ENCODE peak calls at places on chromosomes 13 and 19, in four cellular contexts. One of them, this sample, is unnamed.

GRCh38 chr19:36423925-36424324 is 5.5 kb upstream of the ZFP82 start:
- DNase-seq in GM12865: no peak
- DNase-seq in fibroblast of lung: no peak
- DNase-seq in prostate gland: no peak
- DNase-seq in this sample: no peak

GRCh38 chr13:21663197-21663596 is 7.7 kb upstream of the FGF9 start:
- DNase-seq in GM12865: no peak
- DNase-seq in prostate gland: no peak
- DNase-seq in fibroblast of lung: no peak
- DNase-seq in this sample: peak

GRCh38 chr19:2962018-2962670 is 15.2 kb upstream of the TLE6 start:
- DNase-seq in GM12865: peak
- DNase-seq in prostate gland: peak
- DNase-seq in fibroblast of lung: peak
- DNase-seq in this sample: peak

GRCh38 chr13:90640976-90641375 is 706.5 kb upstream of the MIR17HG start:
- DNase-seq in GM12865: no peak
- DNase-seq in prostate gland: no peak
- DNase-seq in fibroblast of lung: peak
- DNase-seq in this sample: peak

GRCh38 chr19:34291235-34291634 is 36.9 kb downstream of the GARRE1 start:
- DNase-seq in GM12865: no peak
- DNase-seq in fibroblast of lung: no peak
- DNase-seq in prostate gland: no peak
- DNase-seq in this sample: no peak

GRCh38 chr19:13299838-13300237 is 149.6 kb downstream of the IER2 start:
- DNase-seq in fibroblast of lung: no peak
- DNase-seq in prostate gland: no peak
- DNase-seq in GM12865: no peak
- DNase-seq in this sample: no peak

GRCh38 chr13:77584111-77584510 is 48.6 kb downstream of the SCEL start:
- DNase-seq in prostate gland: peak
- DNase-seq in fibroblast of lung: no peak
- DNase-seq in GM12865: no peak
- DNase-seq in this sample: no peak

GRCh38 chr19:3178377-3178972 is at the start of gene S1PR4:
- DNase-seq in prostate gland: no peak
- DNase-seq in fibroblast of lung: no peak
- DNase-seq in GM12865: peak
- DNase-seq in this sample: no peak

GRCh38 chr13:105936816-105937215 is 598.6 kb downstream of the EFNB2 start:
- DNase-seq in GM12865: no peak
- DNase-seq in fibroblast of lung: no peak
- DNase-seq in prostate gland: no peak
- DNase-seq in this sample: no peak

GRCh38 chr13:90750021-90750420 is 597.5 kb upstream of the MIR17HG start:
- DNase-seq in prostate gland: no peak
- DNase-seq in fibroblast of lung: no peak
- DNase-seq in GM12865: no peak
- DNase-seq in this sample: no peak

GRCh38 chr19:12194827-12195500 is 32.1 kb downstream of the ZNF136 start:
- DNase-seq in GM12865: no peak
- DNase-seq in fibroblast of lung: peak
- DNase-seq in prostate gland: peak
- DNase-seq in this sample: peak

GRCh38 chr19:9498183-9498902 is at the start of gene ZNF560:
- DNase-seq in fibroblast of lung: peak
- DNase-seq in GM12865: no peak
- DNase-seq in prostate gland: no peak
- DNase-seq in this sample: no peak

GRCh38 chr13:97108535-97108910 is 113.6 kb upstream of the MBNL2 start:
- DNase-seq in prostate gland: no peak
- DNase-seq in fibroblast of lung: peak
- DNase-seq in GM12865: no peak
- DNase-seq in this sample: no peak

GRCh38 chr13:76884571-76885202 is 1.5 kb downstream of the KCTD12 start:
- DNase-seq in fibroblast of lung: peak
- DNase-seq in GM12865: peak
- DNase-seq in prostate gland: no peak
- DNase-seq in this sample: peak

GRCh38 chr13:82713681-82714405 is 1168.4 kb downstream of the SLITRK1 start:
- DNase-seq in prostate gland: no peak
- DNase-seq in fibroblast of lung: peak
- DNase-seq in GM12865: no peak
- DNase-seq in this sample: no peak

GRCh38 chr19:48807590-48808308 is 3.1 kb downstream of the BCAT2 start:
- DNase-seq in fibroblast of lung: no peak
- DNase-seq in GM12865: no peak
- DNase-seq in prostate gland: no peak
- DNase-seq in this sample: no peak

GRCh38 chr19:51614789-51615188 is 15.4 kb downstream of the SIGLEC5 start:
- DNase-seq in fibroblast of lung: no peak
- DNase-seq in prostate gland: no peak
- DNase-seq in GM12865: no peak
- DNase-seq in this sample: no peak

GRCh38 chr19:15291089-15291488 is 41.2 kb downstream of the BRD4 start:
- DNase-seq in prostate gland: no peak
- DNase-seq in fibroblast of lung: no peak
- DNase-seq in GM12865: no peak
- DNase-seq in this sample: no peak

GRCh38 chr13:35712907-35713685 is 236.6 kb upstream of the MAB21L1 start:
- DNase-seq in prostate gland: no peak
- DNase-seq in fibroblast of lung: peak
- DNase-seq in GM12865: no peak
- DNase-seq in this sample: peak

GRCh38 chr13:93727301-93728141 is 500.9 kb downstream of the GPC6 start:
- DNase-seq in prostate gland: no peak
- DNase-seq in fibroblast of lung: peak
- DNase-seq in GM12865: no peak
- DNase-seq in this sample: no peak

GRCh38 chr13:96636310-96636709 is 358.0 kb downstream of the OXGR1 start:
- DNase-seq in prostate gland: no peak
- DNase-seq in GM12865: no peak
- DNase-seq in fibroblast of lung: no peak
- DNase-seq in this sample: peak

GRCh38 chr13:78652651-78653050 is 6.3 kb downstream of the OBI1 start:
- DNase-seq in GM12865: no peak
- DNase-seq in fibroblast of lung: no peak
- DNase-seq in prostate gland: no peak
- DNase-seq in this sample: no peak

GRCh38 chr19:919157-920050 is 2.3 kb downstream of the KISS1R start:
- DNase-seq in prostate gland: no peak
- DNase-seq in GM12865: peak
- DNase-seq in fibroblast of lung: no peak
- DNase-seq in this sample: peak

GRCh38 chr19:18597809-18598660 is 8.6 kb downstream of the CRLF1 start:
- DNase-seq in GM12865: no peak
- DNase-seq in fibroblast of lung: no peak
- DNase-seq in prostate gland: no peak
- DNase-seq in this sample: no peak

GRCh38 chr19:55209430-55210119 is at the start of gene PTPRH:
- DNase-seq in fibroblast of lung: no peak
- DNase-seq in GM12865: no peak
- DNase-seq in prostate gland: no peak
- DNase-seq in this sample: no peak

GRCh38 chr19:33134571-33135041 is 2.7 kb downstream of the WDR88 start:
- DNase-seq in GM12865: no peak
- DNase-seq in fibroblast of lung: no peak
- DNase-seq in prostate gland: no peak
- DNase-seq in this sample: no peak

GRCh38 chr19:19406878-19407639 is 1.6 kb downstream of the GATAD2A start:
- DNase-seq in GM12865: peak
- DNase-seq in prostate gland: peak
- DNase-seq in fibroblast of lung: peak
- DNase-seq in this sample: peak

GRCh38 chr13:79483302-79483701 is 2.3 kb downstream of the NDFIP2 start:
- DNase-seq in fibroblast of lung: peak
- DNase-seq in prostate gland: no peak
- DNase-seq in GM12865: no peak
- DNase-seq in this sample: peak

GRCh38 chr13:24512208-24513068 is at the start of gene PARP4:
- DNase-seq in prostate gland: peak
- DNase-seq in fibroblast of lung: peak
- DNase-seq in GM12865: peak
- DNase-seq in this sample: peak

GRCh38 chr19:29117926-29118325 is 95.0 kb downstream of the UQCRFS1 start:
- DNase-seq in prostate gland: no peak
- DNase-seq in fibroblast of lung: no peak
- DNase-seq in GM12865: no peak
- DNase-seq in this sample: no peak

GRCh38 chr19:1863638-1864479 is 480 bp upstream of the KLF16 start:
- DNase-seq in prostate gland: peak
- DNase-seq in fibroblast of lung: peak
- DNase-seq in GM12865: peak
- DNase-seq in this sample: peak

GRCh38 chr13:33119022-33119735 is 103.0 kb downstream of the KL start:
- DNase-seq in prostate gland: no peak
- DNase-seq in fibroblast of lung: no peak
- DNase-seq in GM12865: no peak
- DNase-seq in this sample: no peak

GRCh38 chr19:23787106-23787505 is 28.4 kb upstream of the ZNF681 start:
- DNase-seq in GM12865: no peak
- DNase-seq in prostate gland: no peak
- DNase-seq in fibroblast of lung: peak
- DNase-seq in this sample: peak
- H3K4me3 ChIP-seq in GM12865: no peak
- H3K4me3 ChIP-seq in prostate gland: no peak
- H3K4me3 ChIP-seq in fibroblast of lung: no peak
- H3K4me3 ChIP-seq in this sample: no peak

DNA sequence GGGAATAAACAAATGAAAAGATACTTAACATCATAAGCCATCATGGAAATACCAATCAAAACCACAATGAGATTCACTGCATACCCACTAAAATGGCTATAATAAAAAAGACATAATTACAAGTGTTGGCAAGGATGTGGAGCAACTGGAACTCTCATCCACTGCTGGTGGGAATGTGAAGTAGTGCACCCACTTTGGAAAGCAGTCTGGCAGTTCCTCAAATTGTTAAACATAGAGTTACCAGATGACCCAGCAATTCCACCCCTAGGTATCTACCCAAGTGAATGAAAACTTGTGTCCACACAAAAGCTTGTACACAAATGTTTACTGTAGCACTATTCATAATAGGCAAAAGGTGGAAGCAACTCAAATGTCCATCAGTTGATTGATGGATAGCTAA is 46.9 kb downstream of the FLT1 start:
- DNase-seq in GM12865: no peak
- DNase-seq in fibroblast of lung: no peak
- DNase-seq in prostate gland: no peak
- DNase-seq in this sample: no peak
- TF ChIP-seq CTCF in GM12865: no peak
- TF ChIP-seq CTCF in fibroblast of lung: no peak
- TF ChIP-seq CTCF in prostate gland: no peak
- TF ChIP-seq CTCF in this sample: no peak

GRCh38 chr13:98827449-98827848 is 75.0 kb upstream of the SLC15A1 start:
- DNase-seq in GM12865: no peak
- DNase-seq in prostate gland: no peak
- DNase-seq in fibroblast of lung: no peak
- DNase-seq in this sample: no peak

GRCh38 chr13:98825659-98826058 is 73.2 kb upstream of the SLC15A1 start:
- DNase-seq in prostate gland: no peak
- DNase-seq in fibroblast of lung: no peak
- DNase-seq in GM12865: no peak
- DNase-seq in this sample: no peak

GRCh38 chr13:98826156-98826555 is 73.7 kb upstream of the SLC15A1 start:
- DNase-seq in prostate gland: no peak
- DNase-seq in GM12865: no peak
- DNase-seq in fibroblast of lung: no peak
- DNase-seq in this sample: no peak

GRCh38 chr13:98828614-98829013 is 76.1 kb upstream of the SLC15A1 start:
- DNase-seq in prostate gland: no peak
- DNase-seq in GM12865: no peak
- DNase-seq in fibroblast of lung: no peak
- DNase-seq in this sample: no peak

DNA sequence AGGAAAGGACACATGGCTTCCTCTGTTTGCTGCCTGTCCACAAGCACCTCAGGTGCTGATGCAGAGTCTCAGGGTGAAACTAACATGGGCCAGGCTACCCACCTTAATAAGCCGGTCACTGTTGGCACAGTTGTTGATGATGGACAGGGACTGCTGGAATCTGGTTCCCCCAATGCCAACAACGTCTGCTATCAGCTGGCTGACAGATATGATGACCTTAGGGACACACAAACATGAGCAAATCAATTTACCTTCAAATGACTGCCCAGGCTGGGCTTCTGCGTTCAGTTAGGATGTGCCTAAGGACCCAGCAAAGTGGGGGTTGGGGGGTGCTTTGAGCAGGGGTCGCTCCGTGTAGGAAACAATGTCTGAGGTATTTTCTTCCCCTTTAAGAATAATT is 77.1 kb upstream of the SLC15A1 start:
- DNase-seq in GM12865: no peak
- DNase-seq in fibroblast of lung: no peak
- DNase-seq in prostate gland: no peak
- DNase-seq in this sample: no peak
- H3K4me3 ChIP-seq in GM12865: no peak
- H3K4me3 ChIP-seq in fibroblast of lung: no peak
- H3K4me3 ChIP-seq in prostate gland: no peak
- H3K4me3 ChIP-seq in this sample: no peak

GRCh38 chr19:49920624-49921363 is 8.2 kb upstream of the ATF5 start:
- DNase-seq in fibroblast of lung: no peak
- DNase-seq in GM12865: no peak
- DNase-seq in prostate gland: no peak
- DNase-seq in this sample: no peak

GRCh38 chr19:49913720-49914119 is 15.3 kb upstream of the ATF5 start:
- DNase-seq in prostate gland: no peak
- DNase-seq in fibroblast of lung: no peak
- DNase-seq in GM12865: no peak
- DNase-seq in this sample: no peak

GRCh38 chr19:49915271-49915670 is 13.7 kb upstream of the ATF5 start:
- DNase-seq in prostate gland: no peak
- DNase-seq in fibroblast of lung: no peak
- DNase-seq in GM12865: no peak
- DNase-seq in this sample: no peak

GRCh38 chr19:49918089-49918488 is 10.9 kb upstream of the ATF5 start:
- DNase-seq in prostate gland: no peak
- DNase-seq in fibroblast of lung: no peak
- DNase-seq in GM12865: no peak
- DNase-seq in this sample: no peak

GRCh38 chr19:49916839-49917733 is 11.9 kb upstream of the ATF5 start:
- DNase-seq in fibroblast of lung: no peak
- DNase-seq in prostate gland: peak
- DNase-seq in GM12865: no peak
- DNase-seq in this sample: peak
- TF ChIP-seq CTCF in fibroblast of lung: no peak
- TF ChIP-seq CTCF in prostate gland: no peak
- TF ChIP-seq CTCF in GM12865: peak
- TF ChIP-seq CTCF in this sample: peak

DNA sequence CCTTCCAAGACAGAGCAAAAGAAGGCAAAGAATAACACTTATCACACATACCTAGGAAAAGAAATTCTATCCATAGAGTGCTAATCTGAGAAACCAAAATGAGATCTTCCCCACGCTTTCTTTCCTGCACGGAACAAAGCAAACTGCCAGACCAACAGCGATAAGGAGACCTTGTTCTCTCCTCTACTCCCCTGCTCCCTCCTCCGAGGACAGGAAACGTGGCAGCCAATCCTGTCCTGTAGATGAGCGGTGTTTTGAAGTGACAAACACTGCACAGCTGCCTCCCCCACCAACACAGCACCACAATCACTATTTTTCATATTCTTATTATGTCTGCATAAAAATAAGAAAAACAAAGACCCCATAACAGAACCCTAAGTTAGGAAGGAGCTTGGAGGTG is 113.9 kb upstream of the IRS2 start:
- DNase-seq in GM12865: no peak
- DNase-seq in prostate gland: no peak
- DNase-seq in fibroblast of lung: no peak
- DNase-seq in this sample: no peak
- H3K4me3 ChIP-seq in GM12865: no peak
- H3K4me3 ChIP-seq in prostate gland: no peak
- H3K4me3 ChIP-seq in fibroblast of lung: no peak
- H3K4me3 ChIP-seq in this sample: no peak